ENCODE peak calls at places on chromosomes 1 and 21, in five cellular contexts. F, W, T, O and P are unnamed samples.

GRCh38 chr1:57494679-57495078 is 70.8 kb upstream of the DAB1 start:
- DNase-seq in F (no peak), W (no peak), T (no peak), O (no peak), P (no peak)

GRCh38 chr1:154730251-154730650 is 122.3 kb upstream of the ADAR start:
- DNase-seq in F (no peak), W (no peak), T (peak), O (no peak), P (no peak)

GRCh38 chr21:41640756-41641509 is 125.9 kb downstream of the RIPK4 start:
- DNase-seq in F (no peak), W (no peak), T (no peak), O (no peak), P (no peak)

GRCh38 chr1:54199151-54199764 is 572 bp downstream of the CYB5RL start:
- DNase-seq in F (no peak), W (no peak), T (peak), O (no peak), P (peak)

GRCh38 chr21:39057121-39057520 is 126.1 kb downstream of the PSMG1 start:
- DNase-seq in F (no peak), W (no peak), T (peak), O (no peak), P (no peak)

GRCh38 chr1:162904023-162904422 is 43.0 kb upstream of the CCDC190 start:
- DNase-seq in F (no peak), W (no peak), T (no peak), O (no peak), P (no peak)

GRCh38 chr1:111600886-111601386 is 18.7 kb upstream of the RAP1A start:
- DNase-seq in F (no peak), W (no peak), T (no peak), O (no peak), P (no peak)

GRCh38 chr1:198848649-198849048 is 209.8 kb downstream of the PTPRC start:
- DNase-seq in F (no peak), W (no peak), T (no peak), O (no peak), P (no peak)

GRCh38 chr1:52365091-52365745 is 787 bp downstream of the CC2D1B start:
- DNase-seq in F (peak), W (no peak), T (no peak), O (no peak), P (peak)

GRCh38 chr1:145885738-145886287 is at the start of gene ANKRD35:
- DNase-seq in F (peak), W (peak), T (peak), O (no peak), P (peak)

GRCh38 chr1:88404582-88404981 is 279.5 kb upstream of the PKN2 start:
- DNase-seq in F (no peak), W (no peak), T (no peak), O (no peak), P (no peak)

GRCh38 chr1:84582802-84583587 is 8.8 kb upstream of the CTBS start:
- DNase-seq in F (no peak), W (no peak), T (peak), O (peak), P (no peak)

GRCh38 chr1:32031578-32032286 is 18.1 kb downstream of the KHDRBS1 start:
- DNase-seq in F (no peak), W (no peak), T (no peak), O (no peak), P (no peak)

GRCh38 chr1:151968791-151969399 is 24.8 kb downstream of the S100A10 start:
- DNase-seq in F (no peak), W (no peak), T (no peak), O (no peak), P (no peak)